ENCODE peak calls at places on chromosomes 16 and 17, in eight cellular contexts. C is NCI-H2227 treated with DMSO at 0.1 percent for 48 hours; J is central memory CD4-positive, alpha-beta T cell; N is astrocyte of the cerebellum; A is endothelial cell; R is NCI-H345; I is glutamatergic neuron; B is immature natural killer cell. Z is an unnamed sample.

GRCh38 chr17:47310186-47310733 is 13.5 kb upstream of the EFCAB13 start:
- DNase-seq in A (no peak), J (no peak), I (no peak), N (no peak), C (no peak), B (no peak), R (no peak), Z (no peak)

GRCh38 chr17:82665226-82665625 is 17.0 kb upstream of the WDR45B start:
- DNase-seq in B (no peak), J (no peak), A (no peak), R (no peak), C (no peak), I (no peak), N (no peak), Z (no peak)

GRCh38 chr16:27366687-27367462 is 35.1 kb upstream of the IL21R start:
- DNase-seq in C (no peak), A (no peak), B (no peak), I (no peak), J (no peak), N (no peak), R (no peak), Z (peak)

GRCh38 chr16:4115209-4115940 is 867 bp downstream of the ADCY9 start:
- DNase-seq in C (peak), N (no peak), B (peak), R (peak), A (peak), J (peak), I (peak), Z (peak)

GRCh38 chr16:55257971-55258613 is 65.9 kb upstream of the IRX6 start:
- DNase-seq in N (peak), R (no peak), C (no peak), A (peak), J (peak), I (peak), B (no peak), Z (peak)

GRCh38 chr16:47734987-47735594 is 274.0 kb downstream of the PHKB start:
- DNase-seq in I (no peak), R (peak), J (no peak), N (no peak), B (no peak), C (no peak), A (no peak), Z (no peak)

GRCh38 chr17:19646788-19647696 is 1.5 kb upstream of the ALDH3A2 start:
- DNase-seq in N (no peak), B (no peak), J (no peak), R (peak), A (no peak), C (peak), I (no peak), Z (no peak)

GRCh38 chr17:1742371-1743093 is at the start of gene SERPINF2:
- DNase-seq in J (no peak), C (no peak), A (no peak), R (no peak), I (no peak), B (no peak), N (no peak), Z (no peak)

GRCh38 chr17:11309033-11309432 is 68.0 kb downstream of the SHISA6 start:
- DNase-seq in R (no peak), J (no peak), A (no peak), C (no peak), N (no peak), B (no peak), I (no peak), Z (no peak)

GRCh38 chr17:44197980-44198720 is 1.5 kb downstream of the ATXN7L3 start:
- DNase-seq in I (no peak), J (peak), C (peak), B (no peak), A (no peak), R (no peak), N (no peak), Z (peak)

GRCh38 chr16:66064811-66065530 is 301.5 kb upstream of the CDH5 start:
- DNase-seq in B (no peak), N (no peak), C (no peak), I (no peak), A (no peak), J (no peak), R (no peak), Z (no peak)

GRCh38 chr17:66406701-66407644 is 104.6 kb downstream of the PRKCA start:
- DNase-seq in J (no peak), A (no peak), C (no peak), N (no peak), B (peak), I (no peak), R (no peak), Z (no peak)

GRCh38 chr16:58733248-58733670 is 857 bp downstream of the GOT2 start:
- DNase-seq in R (no peak), I (no peak), N (no peak), J (no peak), B (no peak), A (no peak), C (no peak), Z (no peak)